ENCODE peak calls at places on chromosomes 6 and 20, in seven cellular contexts. D is HFF-Myc; T is Kasumi-1; Q is stimulated activated CD4-positive, alpha-beta T cell treated with anti-CD3 and anti-CD28 coated beads, TNF-alpha, amount 100 ng/mL, for 48 hours; E is Panc1; U is KG1; F is RWPE1. Z is an unnamed sample.

GRCh38 chr6:18154507-18155272 is at the start of gene TPMT:
- DNase-seq in D (no peak), T (no peak), Q (no peak), E (peak; percentile 13), U (peak; percentile 60), F (no peak), Z (no peak)

GRCh38 chr20:63657260-63657936 is 714 bp upstream of the RTEL1 start:
- DNase-seq in D (no peak), T (no peak), Q (no peak), E (no peak), U (no peak), F (no peak), Z (no peak)

GRCh38 chr6:157595768-157596167 is 214.8 kb downstream of the ZDHHC14 start:
- DNase-seq in D (no peak), T (no peak), Q (no peak), E (no peak), U (no peak), F (no peak), Z (no peak)

GRCh38 chr20:20837574-20838021 is 125.2 kb upstream of the RALGAPA2 start:
- DNase-seq in D (peak; percentile 6), T (peak; percentile 88), Q (peak; percentile 23), E (no peak), U (peak; percentile 37), F (peak; percentile 54), Z (peak; percentile 81)

GRCh38 chr6:133805876-133806275 is 83.0 kb upstream of the TCF21 start:
- DNase-seq in D (no peak), T (no peak), Q (no peak), E (no peak), U (no peak), F (no peak), Z (no peak)

GRCh38 chr6:150352321-150353296 is 16.2 kb upstream of the IYD start:
- DNase-seq in D (peak; percentile 26), T (no peak), Q (no peak), E (no peak), U (peak; percentile 32), F (no peak), Z (no peak)

GRCh38 chr6:27478141-27478705 is 5.3 kb upstream of the ZNF184 start:
- DNase-seq in D (no peak), T (peak; percentile 36), Q (no peak), E (no peak), U (no peak), F (no peak), Z (no peak)

GRCh38 chr6:43838276-43839036 is 68.4 kb downstream of the VEGFA start:
- DNase-seq in D (no peak), T (peak; percentile 64), Q (no peak), E (no peak), U (no peak), F (peak; percentile 50), Z (no peak)

GRCh38 chr6:169317441-169318202 is 64.0 kb upstream of the THBS2 start:
- DNase-seq in D (no peak), T (no peak), Q (no peak), E (no peak), U (no peak), F (no peak), Z (no peak)

GRCh38 chr20:53707341-53708102 is 113.9 kb upstream of the ZNF217 start:
- DNase-seq in D (no peak), T (peak; percentile 22), Q (no peak), E (no peak), U (no peak), F (no peak), Z (peak; percentile 59)

GRCh38 chr20:63639093-63639860 is 12.4 kb upstream of the GMEB2 start:
- DNase-seq in D (no peak), T (no peak), Q (no peak), E (no peak), U (no peak), F (no peak), Z (no peak)

GRCh38 chr6:63598001-63598250 is 25.6 kb downstream of the LOC128125822 start:
- DNase-seq in D (no peak), T (no peak), Q (no peak), E (no peak), U (no peak), F (no peak), Z (no peak)

GRCh38 chr20:59692139-59692538 is 87.8 kb downstream of the PHACTR3 start:
- DNase-seq in D (no peak), T (no peak), Q (no peak), E (no peak), U (no peak), F (no peak), Z (no peak)

GRCh38 chr6:157763129-157763893 is 59.7 kb upstream of the SNX9 start:
- DNase-seq in D (peak; percentile 86), T (no peak), Q (no peak), E (peak; percentile 94), U (no peak), F (peak; percentile 97), Z (no peak)

GRCh38 chr20:21548390-21549035 is 34.6 kb upstream of the NKX2-2 start:
- DNase-seq in D (no peak), T (no peak), Q (no peak), E (no peak), U (no peak), F (no peak), Z (no peak)